ENCODE peak calls at places on chromosomes 3 and 15, in four cellular contexts. One of them, this sample, is unnamed.

GRCh38 chr15:52078876-52079700 is 33.5 kb downstream of the BCL2L10 start:
- DNase-seq in tibial artery: peak
- DNase-seq in activated CD4-positive, CD25-positive, alpha-beta regulatory T cell treated with anti-CD3 and anti-CD28 coated beads, Interleukin-2, amount 50 U/mL, for 16 hours: peak
- DNase-seq in GOT3: no peak
- DNase-seq in this sample: no peak

GRCh38 chr3:139561959-139562676 is 22.6 kb upstream of the RBP1 start:
- DNase-seq in activated CD4-positive, CD25-positive, alpha-beta regulatory T cell treated with anti-CD3 and anti-CD28 coated beads, Interleukin-2, amount 50 U/mL, for 16 hours: no peak
- DNase-seq in tibial artery: no peak
- DNase-seq in GOT3: no peak
- DNase-seq in this sample: no peak

GRCh38 chr3:159252772-159253384 is 451.0 kb downstream of the MFSD1 start:
- DNase-seq in tibial artery: no peak
- DNase-seq in activated CD4-positive, CD25-positive, alpha-beta regulatory T cell treated with anti-CD3 and anti-CD28 coated beads, Interleukin-2, amount 50 U/mL, for 16 hours: no peak
- DNase-seq in GOT3: no peak
- DNase-seq in this sample: no peak

GRCh38 chr3:159186581-159186980 is 384.7 kb downstream of the MFSD1 start:
- DNase-seq in GOT3: no peak
- DNase-seq in activated CD4-positive, CD25-positive, alpha-beta regulatory T cell treated with anti-CD3 and anti-CD28 coated beads, Interleukin-2, amount 50 U/mL, for 16 hours: no peak
- DNase-seq in tibial artery: no peak
- DNase-seq in this sample: no peak

GRCh38 chr15:62848631-62849050 is 193.9 kb upstream of the TPM1 start:
- DNase-seq in activated CD4-positive, CD25-positive, alpha-beta regulatory T cell treated with anti-CD3 and anti-CD28 coated beads, Interleukin-2, amount 50 U/mL, for 16 hours: no peak
- DNase-seq in GOT3: no peak
- DNase-seq in tibial artery: no peak
- DNase-seq in this sample: no peak

GRCh38 chr3:188950832-188951489 is 220.8 kb upstream of the TPRG1 start:
- DNase-seq in tibial artery: peak
- DNase-seq in activated CD4-positive, CD25-positive, alpha-beta regulatory T cell treated with anti-CD3 and anti-CD28 coated beads, Interleukin-2, amount 50 U/mL, for 16 hours: no peak
- DNase-seq in GOT3: no peak
- DNase-seq in this sample: peak

GRCh38 chr3:101814835-101815234 is 34.5 kb upstream of the NFKBIZ start:
- DNase-seq in GOT3: no peak
- DNase-seq in tibial artery: no peak
- DNase-seq in activated CD4-positive, CD25-positive, alpha-beta regulatory T cell treated with anti-CD3 and anti-CD28 coated beads, Interleukin-2, amount 50 U/mL, for 16 hours: no peak
- DNase-seq in this sample: no peak

GRCh38 chr3:134085034-134085775 is 55.5 kb upstream of the SLCO2A1 start:
- DNase-seq in GOT3: no peak
- DNase-seq in activated CD4-positive, CD25-positive, alpha-beta regulatory T cell treated with anti-CD3 and anti-CD28 coated beads, Interleukin-2, amount 50 U/mL, for 16 hours: no peak
- DNase-seq in tibial artery: no peak
- DNase-seq in this sample: no peak

GRCh38 chr15:55279746-55280351 is 9.8 kb downstream of the RAB27A start:
- DNase-seq in activated CD4-positive, CD25-positive, alpha-beta regulatory T cell treated with anti-CD3 and anti-CD28 coated beads, Interleukin-2, amount 50 U/mL, for 16 hours: no peak
- DNase-seq in tibial artery: no peak
- DNase-seq in GOT3: no peak
- DNase-seq in this sample: peak

GRCh38 chr15:39747326-39747725 is 35.3 kb downstream of the FSIP1 start:
- DNase-seq in GOT3: no peak
- DNase-seq in activated CD4-positive, CD25-positive, alpha-beta regulatory T cell treated with anti-CD3 and anti-CD28 coated beads, Interleukin-2, amount 50 U/mL, for 16 hours: no peak
- DNase-seq in tibial artery: no peak
- DNase-seq in this sample: no peak

GRCh38 chr3:188097786-188098185 is 56.2 kb upstream of the LPP start:
- DNase-seq in GOT3: no peak
- DNase-seq in tibial artery: no peak
- DNase-seq in activated CD4-positive, CD25-positive, alpha-beta regulatory T cell treated with anti-CD3 and anti-CD28 coated beads, Interleukin-2, amount 50 U/mL, for 16 hours: no peak
- DNase-seq in this sample: no peak

GRCh38 chr3:188055388-188055787 is 98.6 kb upstream of the LPP start:
- DNase-seq in activated CD4-positive, CD25-positive, alpha-beta regulatory T cell treated with anti-CD3 and anti-CD28 coated beads, Interleukin-2, amount 50 U/mL, for 16 hours: no peak
- DNase-seq in GOT3: no peak
- DNase-seq in tibial artery: no peak
- DNase-seq in this sample: no peak

GRCh38 chr3:139319428-139320402 is 24.1 kb upstream of the MRPS22 start:
- DNase-seq in GOT3: no peak
- DNase-seq in tibial artery: no peak
- DNase-seq in activated CD4-positive, CD25-positive, alpha-beta regulatory T cell treated with anti-CD3 and anti-CD28 coated beads, Interleukin-2, amount 50 U/mL, for 16 hours: no peak
- DNase-seq in this sample: no peak

GRCh38 chr3:164470471-164470870 is 607.8 kb downstream of the SI start:
- DNase-seq in activated CD4-positive, CD25-positive, alpha-beta regulatory T cell treated with anti-CD3 and anti-CD28 coated beads, Interleukin-2, amount 50 U/mL, for 16 hours: no peak
- DNase-seq in GOT3: no peak
- DNase-seq in tibial artery: no peak
- DNase-seq in this sample: no peak

GRCh38 chr3:81437683-81438082 is 323.8 kb downstream of the GBE1 start:
- DNase-seq in tibial artery: no peak
- DNase-seq in activated CD4-positive, CD25-positive, alpha-beta regulatory T cell treated with anti-CD3 and anti-CD28 coated beads, Interleukin-2, amount 50 U/mL, for 16 hours: no peak
- DNase-seq in GOT3: no peak
- DNase-seq in this sample: no peak

GRCh38 chr15:86079491-86080266 is at the start of gene AGBL1:
- DNase-seq in activated CD4-positive, CD25-positive, alpha-beta regulatory T cell treated with anti-CD3 and anti-CD28 coated beads, Interleukin-2, amount 50 U/mL, for 16 hours: no peak
- DNase-seq in tibial artery: no peak
- DNase-seq in GOT3: no peak
- DNase-seq in this sample: no peak

GRCh38 chr3:117666316-117666715 is 956.7 kb downstream of the TUSC7 start:
- DNase-seq in GOT3: no peak
- DNase-seq in tibial artery: no peak
- DNase-seq in activated CD4-positive, CD25-positive, alpha-beta regulatory T cell treated with anti-CD3 and anti-CD28 coated beads, Interleukin-2, amount 50 U/mL, for 16 hours: no peak
- DNase-seq in this sample: no peak

GRCh38 chr3:64259646-64260045 is 34.4 kb upstream of the PRICKLE2 start:
- DNase-seq in activated CD4-positive, CD25-positive, alpha-beta regulatory T cell treated with anti-CD3 and anti-CD28 coated beads, Interleukin-2, amount 50 U/mL, for 16 hours: no peak
- DNase-seq in GOT3: no peak
- DNase-seq in tibial artery: no peak
- DNase-seq in this sample: no peak

GRCh38 chr3:111610612-111611054 is 15.5 kb upstream of the ZBED2 start:
- DNase-seq in GOT3: no peak
- DNase-seq in tibial artery: no peak
- DNase-seq in activated CD4-positive, CD25-positive, alpha-beta regulatory T cell treated with anti-CD3 and anti-CD28 coated beads, Interleukin-2, amount 50 U/mL, for 16 hours: no peak
- DNase-seq in this sample: no peak

GRCh38 chr3:74613060-74613459 is 1.4 kb downstream of the CNTN3 start:
- DNase-seq in activated CD4-positive, CD25-positive, alpha-beta regulatory T cell treated with anti-CD3 and anti-CD28 coated beads, Interleukin-2, amount 50 U/mL, for 16 hours: no peak
- DNase-seq in GOT3: no peak
- DNase-seq in tibial artery: no peak
- DNase-seq in this sample: no peak

GRCh38 chr15:71469393-71469792 is 341.0 kb upstream of the NR2E3 start:
- DNase-seq in tibial artery: no peak
- DNase-seq in activated CD4-positive, CD25-positive, alpha-beta regulatory T cell treated with anti-CD3 and anti-CD28 coated beads, Interleukin-2, amount 50 U/mL, for 16 hours: no peak
- DNase-seq in GOT3: no peak
- DNase-seq in this sample: no peak

GRCh38 chr15:72916939-72917338 is 133.4 kb upstream of the ADPGK start:
- DNase-seq in activated CD4-positive, CD25-positive, alpha-beta regulatory T cell treated with anti-CD3 and anti-CD28 coated beads, Interleukin-2, amount 50 U/mL, for 16 hours: no peak
- DNase-seq in GOT3: no peak
- DNase-seq in tibial artery: no peak
- DNase-seq in this sample: no peak

GRCh38 chr3:132785292-132785691 is 63.1 kb upstream of the NPHP3 start:
- DNase-seq in activated CD4-positive, CD25-positive, alpha-beta regulatory T cell treated with anti-CD3 and anti-CD28 coated beads, Interleukin-2, amount 50 U/mL, for 16 hours: no peak
- DNase-seq in GOT3: no peak
- DNase-seq in tibial artery: no peak
- DNase-seq in this sample: no peak

GRCh38 chr3:195187609-195188529 is 83.1 kb downstream of the XXYLT1 start:
- DNase-seq in tibial artery: no peak
- DNase-seq in GOT3: no peak
- DNase-seq in activated CD4-positive, CD25-positive, alpha-beta regulatory T cell treated with anti-CD3 and anti-CD28 coated beads, Interleukin-2, amount 50 U/mL, for 16 hours: no peak
- DNase-seq in this sample: no peak

GRCh38 chr3:632571-633170 is 436.1 kb downstream of the CHL1 start:
- DNase-seq in GOT3: no peak
- DNase-seq in activated CD4-positive, CD25-positive, alpha-beta regulatory T cell treated with anti-CD3 and anti-CD28 coated beads, Interleukin-2, amount 50 U/mL, for 16 hours: no peak
- DNase-seq in tibial artery: no peak
- DNase-seq in this sample: no peak

GRCh38 chr3:127746400-127747057 is 73.8 kb downstream of the ABTB1 start:
- DNase-seq in activated CD4-positive, CD25-positive, alpha-beta regulatory T cell treated with anti-CD3 and anti-CD28 coated beads, Interleukin-2, amount 50 U/mL, for 16 hours: no peak
- DNase-seq in tibial artery: no peak
- DNase-seq in GOT3: no peak
- DNase-seq in this sample: no peak

GRCh38 chr3:27079427-27080105 is 289.6 kb downstream of the NEK10 start:
- DNase-seq in activated CD4-positive, CD25-positive, alpha-beta regulatory T cell treated with anti-CD3 and anti-CD28 coated beads, Interleukin-2, amount 50 U/mL, for 16 hours: no peak
- DNase-seq in tibial artery: no peak
- DNase-seq in GOT3: no peak
- DNase-seq in this sample: no peak

GRCh38 chr15:63719281-63719680 is 114.5 kb downstream of the HERC1 start:
- DNase-seq in tibial artery: no peak
- DNase-seq in GOT3: no peak
- DNase-seq in activated CD4-positive, CD25-positive, alpha-beta regulatory T cell treated with anti-CD3 and anti-CD28 coated beads, Interleukin-2, amount 50 U/mL, for 16 hours: no peak
- DNase-seq in this sample: no peak

This sample was measured in T1000.